ENCODE peak calls at places on chromosomes 12 and 14, in four cellular contexts. R is neuronal stem cell, B is IMR-90, H is H9. O is an unnamed sample. For H3K4me1, the result is how much of the 10 kb centered on the place peaks cover.

GRCh38 chr14:105700622-105701288 is 174.4 kb downstream of the TMEM121 start:
- DNase-seq in R (no peak), B (no peak), H (no peak), O (no peak)

GRCh38 chr14:49879683-49880204 is 13.1 kb upstream of the ARF6 start:
- DNase-seq in R (no peak), B (peak), H (peak), O (peak)

GRCh38 chr12:100187068-100187467 is 13.5 kb upstream of the ACTR6 start:
- DNase-seq in R (no peak), B (no peak), H (no peak), O (no peak)

GRCh38 chr12:12671850-12672660 is 23.9 kb downstream of the GPR19 start:
- DNase-seq in R (no peak), B (peak), H (no peak), O (peak)

GRCh38 chr12:61452076-61452475 is 808.1 kb upstream of the USP15 start:
- DNase-seq in R (peak), B (no peak), H (no peak), O (no peak)

GRCh38 chr12:49959570-49960473 is 1.9 kb upstream of the AQP5 start:
- DNase-seq in R (peak), B (no peak), H (peak), O (no peak)

GRCh38 chr14:33934043-33934750 is 16.7 kb downstream of the EGLN3 start:
- DNase-seq in R (no peak), B (no peak), H (no peak), O (no peak)

GRCh38 chr12:121296618-121297476 is at the start of gene CAMKK2:
- DNase-seq in R (peak), B (peak), H (peak), O (peak)

GRCh38 chr12:26746315-26746714 is 86.7 kb downstream of the ITPR2 start:
- DNase-seq in R (no peak), B (peak), H (no peak), O (peak)

GRCh38 chr12:94202245-94203180 is 54.1 kb downstream of the PLXNC1 start:
- DNase-seq in R (no peak), B (no peak), H (no peak), O (no peak)

GRCh38 chr12:27336254-27336653 is 3.6 kb downstream of the BMAL2 start:
- DNase-seq in R (no peak), B (no peak), H (no peak), O (no peak)

GRCh38 chr12:101690544-101691118 is 6.8 kb upstream of the CHPT1 start:
- DNase-seq in R (no peak), B (no peak), H (no peak), O (no peak)

GRCh38 chr12:121748571-121749265 is 36.2 kb downstream of the TMEM120B start:
- DNase-seq in R (no peak), B (peak), H (peak), O (peak)

GRCh38 chr12:70691018-70691672 is 53.9 kb upstream of the PTPRB start:
- DNase-seq in R (no peak), B (peak), H (no peak), O (peak)

GRCh38 chr12:7178481-7178880 is 11.0 kb upstream of the PEX5 start:
- DNase-seq in R (no peak), B (no peak), H (no peak), O (no peak)

GRCh38 chr14:51119411-51120051 is 24.6 kb upstream of the TRIM9 start:
- DNase-seq in R (no peak), B (no peak), H (no peak), O (no peak)

GRCh38 chr12:98587084-98587483 is 6.4 kb upstream of the SLC25A3 start:
- DNase-seq in R (no peak), B (no peak), H (no peak), O (no peak)

GRCh38 chr14:102530828-102531478 is 21.4 kb upstream of the ANKRD9 start:
- DNase-seq in R (no peak), B (no peak), H (no peak), O (no peak)

GRCh38 chr14:106694638-106695393 is 1168.4 kb downstream of the TMEM121 start:
- DNase-seq in R (no peak), B (no peak), H (no peak), O (no peak)

GRCh38 chr12:31959701-31960391 is 631 bp downstream of the RESF1 start:
- DNase-seq in R (peak), B (peak), H (no peak), O (peak)

GRCh38 chr12:67942704-67943103 is 46.5 kb upstream of the IFNG-AS1 start:
- DNase-seq in R (no peak), B (no peak), H (no peak), O (no peak)

GRCh38 chr14:81147140-81147897 is 73.4 kb downstream of the GTF2A1 start:
- DNase-seq in R (no peak), B (no peak), H (no peak), O (no peak)

GRCh38 chr14:73489481-73490175 is 1.1 kb upstream of the RIOX1 start:
- DNase-seq in R (no peak), B (no peak), H (no peak), O (no peak)

GRCh38 chr12:65525501-65526141 is 247.1 kb downstream of the MSRB3 start:
- DNase-seq in R (no peak), B (peak), H (no peak), O (peak)

DNA sequence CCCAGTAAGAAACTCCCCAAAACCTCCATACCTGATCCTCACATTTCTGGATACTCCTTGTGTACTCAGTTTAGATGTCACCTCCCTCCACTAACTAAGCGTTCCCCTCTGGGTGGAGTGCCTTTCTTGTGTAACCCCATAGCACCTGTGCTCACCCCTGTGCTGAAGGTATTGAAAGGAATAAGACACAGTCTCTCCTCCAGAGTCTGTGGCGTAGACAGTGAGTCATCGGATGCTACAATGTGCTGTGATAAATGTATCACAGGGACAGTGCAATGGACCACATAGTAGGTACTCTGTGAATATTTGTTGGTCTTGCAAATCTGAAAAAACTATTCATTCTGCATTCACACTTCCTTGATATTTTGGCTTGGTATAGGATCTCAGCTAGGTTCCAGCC is 30.8 kb downstream of the TSPAN9 start:
- DNase-seq in R (no peak), B (no peak), H (no peak), O (peak)
- H3K4me1 ChIP-seq in R (under half), B (under half), H (under half), O (under half)

DNA sequence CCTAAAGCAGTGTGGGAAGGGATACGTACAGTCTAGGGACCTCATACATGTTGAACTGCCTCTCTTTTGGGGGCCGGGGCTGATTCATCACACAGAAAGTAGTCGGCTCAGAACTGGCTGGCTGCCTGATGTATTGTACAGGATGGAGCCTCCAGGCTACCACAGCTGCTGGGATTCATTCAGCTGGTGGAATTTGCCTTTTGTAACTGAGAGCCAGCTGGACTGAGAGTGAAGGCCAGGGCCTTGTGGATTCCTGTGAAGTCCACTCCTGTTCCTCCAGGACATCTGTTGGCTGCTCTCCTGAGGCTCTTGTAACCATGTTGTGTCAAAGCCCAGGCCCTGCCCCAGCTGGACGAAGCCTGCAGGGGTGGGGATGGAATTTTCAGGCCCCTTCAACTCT is 116.3 kb upstream of the PRICKLE1 start:
- DNase-seq in R (peak), B (peak), H (no peak), O (peak)
- H3K4ac ChIP-seq in R (no peak), B (no peak), H (no peak), O (no peak)

GRCh38 chr12:74817499-74817898 is 279.9 kb downstream of the ATXN7L3B start:
- DNase-seq in R (no peak), B (no peak), H (no peak), O (no peak)
- H3K4me1 ChIP-seq in R (under half), B (under half), H (under half), O (under half)

DNA sequence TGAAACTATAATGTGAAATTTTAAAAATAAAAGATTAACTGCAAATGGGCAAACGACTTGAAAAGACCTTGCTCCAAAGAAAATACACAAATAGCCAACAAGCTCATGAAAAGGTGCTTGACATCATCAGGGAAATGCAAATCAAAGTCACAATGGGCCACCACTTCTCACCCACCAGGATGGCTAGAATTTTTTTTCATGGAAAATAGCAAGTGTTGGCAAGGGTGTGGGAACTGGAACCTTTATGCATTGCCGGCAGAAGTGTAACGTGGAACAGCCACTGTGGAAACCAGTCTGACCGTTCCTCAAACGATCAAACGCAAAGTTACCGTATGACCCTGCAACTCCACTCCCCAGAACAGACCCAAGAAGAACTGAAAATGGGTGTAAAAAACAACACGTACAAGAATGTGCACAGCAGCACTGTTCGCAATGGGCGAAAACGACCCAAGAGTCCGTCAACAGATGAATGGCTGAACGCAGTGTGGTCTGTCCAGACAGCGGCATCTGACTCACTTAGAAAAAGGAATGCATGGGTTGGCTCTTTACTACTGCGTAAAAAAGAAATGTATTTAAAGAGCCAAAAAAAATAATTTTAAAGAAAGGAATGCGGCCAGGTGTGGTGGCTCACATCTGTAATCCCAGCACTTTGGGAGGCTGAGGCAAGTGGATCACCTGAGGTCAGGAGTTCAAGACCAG is 40.2 kb downstream of the SCARB1 start:
- DNase-seq in R (no peak), B (no peak), H (no peak), O (no peak)
- H3K4ac ChIP-seq in R (no peak), B (no peak), H (no peak), O (no peak)

DNA sequence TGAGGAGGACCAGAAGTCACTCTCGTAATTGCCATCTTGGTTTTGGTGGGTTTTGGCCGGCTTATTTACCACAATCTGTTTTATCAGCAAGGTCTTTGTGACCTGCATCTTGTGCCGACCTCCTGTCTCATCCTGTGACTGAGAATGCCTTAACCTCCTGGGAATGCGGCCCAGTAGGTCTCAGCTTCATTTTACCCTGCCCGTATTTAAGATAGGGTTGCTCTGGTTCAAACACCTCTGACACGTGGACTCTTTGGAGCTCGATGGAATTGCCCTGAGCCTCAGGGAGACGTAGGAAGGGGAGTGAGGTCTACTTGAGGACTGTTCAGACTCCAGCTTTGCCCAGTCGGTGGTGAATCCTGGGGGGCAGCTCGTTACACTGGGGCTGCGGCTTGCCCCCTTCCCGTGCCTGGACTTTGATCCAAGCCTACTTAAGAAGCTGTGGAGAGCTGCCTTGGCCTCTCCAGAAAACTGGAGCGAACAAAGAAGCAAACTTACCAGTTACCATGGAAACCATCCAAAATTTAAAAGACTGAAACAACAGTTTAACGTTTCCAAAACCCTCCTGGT is 27.9 kb downstream of the CALM1 start:
- DNase-seq in R (no peak), B (no peak), H (no peak), O (no peak)
- H3K4me1 ChIP-seq in R (under half), B (under half), H (under half), O (under half)

GRCh38 chr14:69819607-69820006 is 22.6 kb upstream of the SLC10A1 start:
- DNase-seq in R (no peak), B (no peak), H (no peak), O (no peak)
- H3K4ac ChIP-seq in R (no peak), B (no peak), H (no peak), O (no peak)